ENCODE peak calls at places on chromosome 19, in eight cellular contexts. V is astrocyte of the cerebellum, R is dorsolateral prefrontal cortex, L is cardiac muscle cell, M is NCI-H2227 treated with DMSO at 0.1 percent for 48 hours, N is SHP77, D is thyroid gland, W is amniotic epithelial cell. F is an unnamed sample.

GRCh38 chr19:4267101-4267900 is 11.8 kb upstream of the SHD start:
- DNase-seq in V (no peak), R (peak), L (peak), M (peak), N (peak), D (peak), W (peak), F (no peak)

GRCh38 chr19:47615714-47616113 is 6.8 kb downstream of the BICRA start:
- DNase-seq in V (no peak), R (peak), L (no peak), M (no peak), N (no peak), D (no peak), W (no peak), F (no peak)

GRCh38 chr19:4357095-4357797 is 13.9 kb downstream of the MPND start:
- DNase-seq in V (no peak), R (peak), L (no peak), M (no peak), N (no peak), D (no peak), W (no peak), F (no peak)

GRCh38 chr19:6071103-6071485 is 39.2 kb downstream of the RFX2 start:
- DNase-seq in V (no peak), R (no peak), L (peak), M (no peak), N (no peak), D (no peak), W (peak), F (no peak)

GRCh38 chr19:33227242-33227650 is 1.6 kb upstream of the SLC7A10 start:
- DNase-seq in V (no peak), R (no peak), L (peak), M (no peak), N (no peak), D (no peak), W (peak), F (no peak)

GRCh38 chr19:51125421-51126075 is 842 bp downstream of the SIGLEC9 start:
- DNase-seq in V (no peak), R (no peak), L (no peak), M (no peak), N (no peak), D (no peak), W (no peak), F (no peak)

GRCh38 chr19:56750658-56751057 is 79.1 kb upstream of the ZNF835 start:
- DNase-seq in V (no peak), R (no peak), L (no peak), M (peak), N (no peak), D (no peak), W (no peak), F (no peak)

GRCh38 chr19:44772969-44773368 is 4.7 kb upstream of the CBLC start:
- DNase-seq in V (no peak), R (no peak), L (no peak), M (no peak), N (no peak), D (no peak), W (no peak), F (no peak)

GRCh38 chr19:4327252-4327876 is 11.3 kb downstream of the STAP2 start:
- DNase-seq in V (no peak), R (peak), L (peak), M (peak), N (no peak), D (peak), W (peak), F (no peak)

GRCh38 chr19:18392936-18393335 is 4.5 kb downstream of the LRRC25 start:
- DNase-seq in V (no peak), R (no peak), L (no peak), M (no peak), N (no peak), D (no peak), W (no peak), F (no peak)

GRCh38 chr19:5182811-5183210 is 157.8 kb downstream of the PTPRS start:
- DNase-seq in V (no peak), R (peak), L (no peak), M (no peak), N (no peak), D (no peak), W (no peak), F (no peak)

GRCh38 chr19:16588089-16588823 is 16.0 kb upstream of the SLC35E1 start:
- DNase-seq in V (no peak), R (peak), L (peak), M (peak), N (peak), D (no peak), W (peak), F (no peak)

GRCh38 chr19:21082011-21082975 is at the start of gene ZNF714:
- DNase-seq in V (peak), R (peak), L (peak), M (peak), N (peak), D (peak), W (peak), F (peak)

GRCh38 chr19:17553256-17553655 is 2.2 kb upstream of the COLGALT1 start:
- DNase-seq in V (peak), R (no peak), L (peak), M (no peak), N (peak), D (peak), W (peak), F (no peak)

GRCh38 chr19:5103061-5103701 is 134.3 kb downstream of the KDM4B start:
- DNase-seq in V (peak), R (peak), L (peak), M (peak), N (peak), D (peak), W (peak), F (no peak)

GRCh38 chr19:11138659-11139526 is 16.7 kb downstream of the SPC24 start:
- DNase-seq in V (no peak), R (no peak), L (peak), M (no peak), N (peak), D (peak), W (peak), F (peak)

GRCh38 chr19:55275851-55276719 is 3.8 kb downstream of the HSPBP1 start:
- DNase-seq in V (no peak), R (no peak), L (no peak), M (no peak), N (no peak), D (no peak), W (no peak), F (no peak)

GRCh38 chr19:38324431-38324830 is 4.8 kb downstream of the KCNK6 start:
- DNase-seq in V (no peak), R (no peak), L (no peak), M (no peak), N (no peak), D (no peak), W (no peak), F (no peak)

GRCh38 chr19:12825259-12826131 is 8.9 kb downstream of the RTBDN start:
- DNase-seq in V (no peak), R (no peak), L (peak), M (no peak), N (no peak), D (no peak), W (peak), F (no peak)

GRCh38 chr19:6041071-6041470 is 63.1 kb upstream of the RANBP3 start:
- DNase-seq in V (no peak), R (no peak), L (no peak), M (no peak), N (no peak), D (no peak), W (no peak), F (no peak)

GRCh38 chr19:45492137-45492626 is 4.7 kb downstream of the RTN2 start:
- DNase-seq in V (no peak), R (no peak), L (no peak), M (no peak), N (no peak), D (no peak), W (no peak), F (no peak)

GRCh38 chr19:50361290-50362029 is 4.0 kb downstream of the NAPSA start:
- DNase-seq in V (no peak), R (no peak), L (no peak), M (no peak), N (no peak), D (no peak), W (no peak), F (no peak)

GRCh38 chr19:49338691-49339363 is 3.6 kb downstream of the CD37 start:
- DNase-seq in V (no peak), R (no peak), L (peak), M (no peak), N (no peak), D (peak), W (peak), F (no peak)

GRCh38 chr19:47331931-47332547 is at the start of gene C5AR2:
- DNase-seq in V (no peak), R (no peak), L (no peak), M (no peak), N (no peak), D (no peak), W (no peak), F (no peak)

GRCh38 chr19:39100500-39101166 is 16.5 kb downstream of the ACP7 start:
- DNase-seq in V (no peak), R (no peak), L (no peak), M (no peak), N (no peak), D (no peak), W (no peak), F (no peak)

GRCh38 chr19:50492303-50493052 is 15.8 kb upstream of the GARIN5A start:
- DNase-seq in V (no peak), R (no peak), L (no peak), M (no peak), N (no peak), D (no peak), W (no peak), F (no peak)

GRCh38 chr19:49387936-49388372 is at the start of gene KASH5:
- DNase-seq in V (no peak), R (peak), L (peak), M (no peak), N (no peak), D (peak), W (peak), F (peak)

GRCh38 chr19:38901683-38902082 is 1.9 kb downstream of the NFKBIB start:
- DNase-seq in V (no peak), R (no peak), L (no peak), M (no peak), N (no peak), D (no peak), W (no peak), F (no peak)

F was measured in GOT3.